ENCODE peak calls at places on chromosomes 7 and 10, in five cellular contexts. One of them, this sample, is unnamed.

GRCh38 chr10:43885842-43886241 is 237.2 kb upstream of the ZNF32 start:
- DNase-seq in H1: peak
- DNase-seq in HEK293T: no peak
- DNase-seq in NT2/D1: no peak
- DNase-seq in GM12878: no peak
- DNase-seq in this sample: no peak

GRCh38 chr7:23011222-23011924 is 2.6 kb downstream of the HYCC1 start:
- DNase-seq in H1: no peak
- DNase-seq in HEK293T: no peak
- DNase-seq in NT2/D1: no peak
- DNase-seq in GM12878: no peak
- DNase-seq in this sample: no peak

GRCh38 chr10:21166557-21167287 is 269.6 kb upstream of the NEBL start:
- DNase-seq in H1: no peak
- DNase-seq in HEK293T: peak
- DNase-seq in NT2/D1: no peak
- DNase-seq in GM12878: no peak
- DNase-seq in this sample: no peak

GRCh38 chr7:157337316-157338149 is 729 bp downstream of the DNAJB6 start:
- DNase-seq in H1: no peak
- DNase-seq in HEK293T: peak
- DNase-seq in NT2/D1: no peak
- DNase-seq in GM12878: no peak
- DNase-seq in this sample: peak

GRCh38 chr7:134703781-134704180 is 57.1 kb downstream of the BPGM start:
- DNase-seq in H1: no peak
- DNase-seq in HEK293T: no peak
- DNase-seq in NT2/D1: peak
- DNase-seq in GM12878: no peak
- DNase-seq in this sample: peak

GRCh38 chr7:94350729-94351128 is 44.0 kb upstream of the COL1A2 start:
- DNase-seq in H1: no peak
- DNase-seq in HEK293T: no peak
- DNase-seq in NT2/D1: no peak
- DNase-seq in GM12878: no peak
- DNase-seq in this sample: no peak

GRCh38 chr10:103784089-103784488 is 71.3 kb downstream of the SH3PXD2A start:
- DNase-seq in H1: no peak
- DNase-seq in HEK293T: no peak
- DNase-seq in NT2/D1: no peak
- DNase-seq in GM12878: no peak
- DNase-seq in this sample: no peak

GRCh38 chr10:132404169-132404880 is 7.3 kb downstream of the PWWP2B start:
- DNase-seq in H1: no peak
- DNase-seq in HEK293T: no peak
- DNase-seq in NT2/D1: no peak
- DNase-seq in GM12878: no peak
- DNase-seq in this sample: no peak

GRCh38 chr10:123560301-123561144 is 105.6 kb upstream of the GPR26 start:
- DNase-seq in H1: peak
- DNase-seq in HEK293T: no peak
- DNase-seq in NT2/D1: no peak
- DNase-seq in GM12878: no peak
- DNase-seq in this sample: no peak

GRCh38 chr7:40551685-40552576 is 417.1 kb downstream of the SUGCT start:
- DNase-seq in H1: no peak
- DNase-seq in HEK293T: no peak
- DNase-seq in NT2/D1: no peak
- DNase-seq in GM12878: peak
- DNase-seq in this sample: peak

GRCh38 chr7:142196066-142196840 is 61.6 kb downstream of the PRSS58 start:
- DNase-seq in H1: no peak
- DNase-seq in HEK293T: no peak
- DNase-seq in NT2/D1: no peak
- DNase-seq in GM12878: no peak
- DNase-seq in this sample: no peak

GRCh38 chr10:107163904-107164861 is at the start of gene SORCS1:
- DNase-seq in H1: peak
- DNase-seq in HEK293T: peak
- DNase-seq in NT2/D1: no peak
- DNase-seq in GM12878: no peak
- DNase-seq in this sample: no peak

GRCh38 chr10:63072951-63073350 is 60.2 kb upstream of the NRBF2 start:
- DNase-seq in H1: no peak
- DNase-seq in HEK293T: no peak
- DNase-seq in NT2/D1: no peak
- DNase-seq in GM12878: no peak
- DNase-seq in this sample: no peak

GRCh38 chr7:22849662-22850061 is 27.0 kb upstream of the TOMM7 start:
- DNase-seq in H1: no peak
- DNase-seq in HEK293T: no peak
- DNase-seq in NT2/D1: no peak
- DNase-seq in GM12878: no peak
- DNase-seq in this sample: no peak

GRCh38 chr10:117755615-117756014 is 213.1 kb downstream of the EMX2 start:
- DNase-seq in H1: no peak
- DNase-seq in HEK293T: no peak
- DNase-seq in NT2/D1: no peak
- DNase-seq in GM12878: no peak
- DNase-seq in this sample: no peak

GRCh38 chr10:6347391-6347951 is 144.7 kb downstream of the PFKFB3 start:
- DNase-seq in H1: no peak
- DNase-seq in HEK293T: no peak
- DNase-seq in NT2/D1: no peak
- DNase-seq in GM12878: peak
- DNase-seq in this sample: no peak

GRCh38 chr7:1558181-1558811 is 2.3 kb upstream of the TMEM184A start:
- DNase-seq in H1: peak
- DNase-seq in HEK293T: peak
- DNase-seq in NT2/D1: no peak
- DNase-seq in GM12878: no peak
- DNase-seq in this sample: peak

GRCh38 chr10:116122126-116122525 is 150.9 kb downstream of the GFRA1 start:
- DNase-seq in H1: no peak
- DNase-seq in HEK293T: no peak
- DNase-seq in NT2/D1: no peak
- DNase-seq in GM12878: no peak
- DNase-seq in this sample: no peak

GRCh38 chr10:130737622-130738021 is 573.9 kb downstream of the TCERG1L start:
- DNase-seq in H1: peak
- DNase-seq in HEK293T: no peak
- DNase-seq in NT2/D1: peak
- DNase-seq in GM12878: no peak
- DNase-seq in this sample: no peak

GRCh38 chr10:29328988-29329387 is 40.1 kb downstream of the LYZL1 start:
- DNase-seq in H1: no peak
- DNase-seq in HEK293T: no peak
- DNase-seq in NT2/D1: no peak
- DNase-seq in GM12878: no peak
- DNase-seq in this sample: no peak

GRCh38 chr10:47340613-47341170 is 7.5 kb upstream of the RBP3 start:
- DNase-seq in H1: peak
- DNase-seq in HEK293T: peak
- DNase-seq in NT2/D1: peak
- DNase-seq in GM12878: peak
- DNase-seq in this sample: peak

GRCh38 chr7:45088146-45088701 is 545 bp downstream of the NACAD start:
- DNase-seq in H1: peak
- DNase-seq in HEK293T: no peak
- DNase-seq in NT2/D1: no peak
- DNase-seq in GM12878: no peak
- DNase-seq in this sample: no peak

GRCh38 chr7:22586101-22586805 is 86.3 kb upstream of the STEAP1B start:
- DNase-seq in H1: no peak
- DNase-seq in HEK293T: no peak
- DNase-seq in NT2/D1: no peak
- DNase-seq in GM12878: no peak
- DNase-seq in this sample: no peak

GRCh38 chr7:50679218-50680007 is 103.3 kb downstream of the GRB10 start:
- DNase-seq in H1: no peak
- DNase-seq in HEK293T: peak
- DNase-seq in NT2/D1: no peak
- DNase-seq in GM12878: no peak
- DNase-seq in this sample: peak

GRCh38 chr10:76301950-76302349 is 870.5 kb downstream of the LRMDA start:
- DNase-seq in H1: no peak
- DNase-seq in HEK293T: peak
- DNase-seq in NT2/D1: no peak
- DNase-seq in GM12878: no peak
- DNase-seq in this sample: peak

GRCh38 chr10:3698312-3698711 is 86.7 kb downstream of the KLF6 start:
- DNase-seq in H1: no peak
- DNase-seq in HEK293T: no peak
- DNase-seq in NT2/D1: no peak
- DNase-seq in GM12878: no peak
- DNase-seq in this sample: no peak

GRCh38 chr7:28176645-28177044 is 4.0 kb downstream of the JAZF1 start:
- DNase-seq in H1: no peak
- DNase-seq in HEK293T: no peak
- DNase-seq in NT2/D1: no peak
- DNase-seq in GM12878: no peak
- DNase-seq in this sample: no peak

GRCh38 chr10:2079603-2080078 is 342.3 kb upstream of the ADARB2 start:
- DNase-seq in H1: no peak
- DNase-seq in HEK293T: no peak
- DNase-seq in NT2/D1: no peak
- DNase-seq in GM12878: peak
- DNase-seq in this sample: peak

GRCh38 chr7:6435486-6436384 is 12.0 kb downstream of the DAGLB start:
- DNase-seq in H1: peak
- DNase-seq in HEK293T: peak
- DNase-seq in NT2/D1: peak
- DNase-seq in GM12878: peak
- DNase-seq in this sample: peak

GRCh38 chr7:48426966-48427555 is 255.8 kb downstream of the ABCA13 start:
- DNase-seq in H1: no peak
- DNase-seq in HEK293T: no peak
- DNase-seq in NT2/D1: no peak
- DNase-seq in GM12878: no peak
- DNase-seq in this sample: no peak

GRCh38 chr10:99916776-99917175 is 93.0 kb downstream of the DNMBP start:
- DNase-seq in H1: no peak
- DNase-seq in HEK293T: no peak
- DNase-seq in NT2/D1: no peak
- DNase-seq in GM12878: no peak
- DNase-seq in this sample: no peak

GRCh38 chr10:99920901-99921300 is 88.8 kb downstream of the DNMBP start:
- DNase-seq in H1: no peak
- DNase-seq in HEK293T: no peak
- DNase-seq in NT2/D1: no peak
- DNase-seq in GM12878: no peak
- DNase-seq in this sample: no peak

GRCh38 chr10:99921948-99922347 is 87.8 kb downstream of the DNMBP start:
- DNase-seq in H1: no peak
- DNase-seq in HEK293T: no peak
- DNase-seq in NT2/D1: no peak
- DNase-seq in GM12878: no peak
- DNase-seq in this sample: no peak

GRCh38 chr10:99917963-99918825 is 91.6 kb downstream of the DNMBP start:
- DNase-seq in H1: peak
- DNase-seq in HEK293T: peak
- DNase-seq in NT2/D1: peak
- DNase-seq in GM12878: no peak
- DNase-seq in this sample: no peak

GRCh38 chr10:99920486-99920885 is 89.3 kb downstream of the DNMBP start:
- DNase-seq in H1: no peak
- DNase-seq in HEK293T: no peak
- DNase-seq in NT2/D1: no peak
- DNase-seq in GM12878: no peak
- DNase-seq in this sample: no peak
- TF ChIP-seq SUZ12 in H1: no peak
- TF ChIP-seq SUZ12 in HEK293T: no peak
- TF ChIP-seq SUZ12 in NT2/D1: no peak
- TF ChIP-seq SUZ12 in GM12878: no peak
- TF ChIP-seq SUZ12 in this sample: no peak

DNA sequence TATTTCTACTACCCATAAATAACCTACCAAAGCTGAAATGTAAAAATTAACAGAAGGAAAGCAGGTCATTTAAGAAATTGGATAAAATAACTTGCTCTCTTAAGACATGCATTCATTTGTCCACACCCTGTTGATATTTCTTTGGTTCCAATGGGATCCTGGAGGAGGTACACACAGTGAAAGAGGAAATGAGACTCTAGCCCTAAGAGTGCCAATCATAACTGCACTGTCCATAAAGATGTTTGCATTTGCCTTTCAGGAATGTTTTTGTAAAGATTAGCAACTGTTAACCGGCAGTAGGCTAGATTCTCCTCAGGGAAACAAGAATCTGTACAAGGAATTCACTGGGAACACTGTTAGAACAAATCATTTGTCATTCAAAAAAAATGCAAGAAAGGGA is 61.0 kb downstream of the MEOX2 start:
- DNase-seq in H1: no peak
- DNase-seq in HEK293T: no peak
- DNase-seq in NT2/D1: no peak
- DNase-seq in GM12878: no peak
- DNase-seq in this sample: no peak
- TF ChIP-seq SUZ12 in H1: no peak
- TF ChIP-seq SUZ12 in HEK293T: no peak
- TF ChIP-seq SUZ12 in NT2/D1: no peak
- TF ChIP-seq SUZ12 in GM12878: no peak
- TF ChIP-seq SUZ12 in this sample: no peak

GRCh38 chr7:69067397-69067796 is 530.9 kb upstream of the AUTS2 start:
- DNase-seq in H1: peak
- DNase-seq in HEK293T: peak
- DNase-seq in NT2/D1: peak
- DNase-seq in GM12878: no peak
- DNase-seq in this sample: no peak
- TF ChIP-seq SUZ12 in H1: no peak
- TF ChIP-seq SUZ12 in HEK293T: no peak
- TF ChIP-seq SUZ12 in NT2/D1: no peak
- TF ChIP-seq SUZ12 in GM12878: no peak
- TF ChIP-seq SUZ12 in this sample: no peak

DNA sequence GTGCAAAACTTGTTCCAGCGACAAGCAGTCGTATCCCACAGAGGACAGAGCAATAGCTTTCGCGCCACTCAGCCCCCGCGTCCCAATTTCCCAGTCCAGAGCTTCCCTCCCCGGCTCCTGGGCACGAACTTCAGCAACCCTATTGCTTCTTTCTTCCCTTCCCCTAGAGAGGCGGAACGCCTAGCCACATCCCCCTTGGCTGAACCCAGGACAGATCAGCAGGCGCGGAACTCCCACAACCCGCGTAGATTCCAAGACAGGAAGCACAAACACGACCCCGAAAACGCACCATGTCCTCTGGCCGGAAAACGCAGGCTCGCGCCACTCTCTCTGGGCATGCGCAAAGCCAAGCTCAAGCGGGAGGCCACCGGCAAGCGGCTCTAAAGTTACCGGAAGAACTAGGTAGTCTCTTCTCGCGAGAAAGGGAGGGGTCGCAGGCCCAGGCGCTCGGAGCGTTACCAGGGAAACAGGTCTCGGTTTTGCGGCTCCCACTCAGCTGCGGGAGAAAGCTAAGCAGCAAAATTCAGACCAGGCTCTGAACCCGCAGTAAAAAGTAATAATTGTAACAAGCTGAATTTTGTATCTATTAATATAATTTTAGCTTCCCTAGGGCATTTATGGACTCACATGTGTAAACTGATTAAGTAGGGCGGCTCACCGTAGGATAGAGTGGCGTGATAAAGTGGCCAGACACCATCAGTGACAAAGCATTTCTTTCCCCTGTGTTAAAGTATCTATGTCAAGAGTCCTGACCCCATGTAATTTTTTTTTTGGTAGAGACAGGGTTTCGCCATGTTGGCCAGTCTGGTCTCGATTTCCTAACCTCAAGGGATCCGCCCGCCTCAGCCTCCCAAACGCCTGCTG is at the start of gene TMEM209:
- DNase-seq in H1: peak
- DNase-seq in HEK293T: peak
- DNase-seq in NT2/D1: peak
- DNase-seq in GM12878: peak
- DNase-seq in this sample: peak
- TF ChIP-seq SUZ12 in H1: no peak
- TF ChIP-seq SUZ12 in HEK293T: no peak
- TF ChIP-seq SUZ12 in NT2/D1: no peak
- TF ChIP-seq SUZ12 in GM12878: no peak
- TF ChIP-seq SUZ12 in this sample: no peak

This sample was measured in HepG2.